ENCODE peak calls at places on chromosomes 13 and 19, in four cellular contexts. W, H, E and J are unnamed samples.

GRCh38 chr13:74920361-74920760 is 561.6 kb downstream of the TBC1D4 start:
- DNase-seq in W (no peak), E (no peak), H (no peak), J (no peak)

GRCh38 chr13:53204598-53204997 is 176.0 kb downstream of the OLFM4 start:
- DNase-seq in H (no peak), E (no peak), W (no peak), J (no peak)

GRCh38 chr13:79541426-79542049 is 60.6 kb downstream of the NDFIP2 start:
- DNase-seq in E (peak; percentile 49), H (no peak), W (peak; percentile 51), J (no peak)

GRCh38 chr13:113121928-113122420 is 625 bp upstream of the F10 start:
- DNase-seq in W (no peak), E (no peak), H (no peak), J (no peak)

GRCh38 chr13:80116107-80116506 is 224.8 kb downstream of the SPRY2 start:
- DNase-seq in W (no peak), H (no peak), E (no peak), J (peak; percentile 41)

GRCh38 chr19:54905411-54905810 is 537 bp upstream of the NCR1 start:
- DNase-seq in W (no peak), H (no peak), E (no peak), J (no peak)

GRCh38 chr19:17830567-17831418 is 9.5 kb upstream of the INSL3 start:
- DNase-seq in E (no peak), W (peak; percentile 86), H (peak; percentile 53), J (peak; percentile 42)

GRCh38 chr19:39372941-39373340 is 18.0 kb downstream of the PAF1 start:
- DNase-seq in E (no peak), W (no peak), H (no peak), J (no peak)

GRCh38 chr19:51681286-51681956 is 11.7 kb upstream of the SPACA6 start:
- DNase-seq in E (no peak), W (peak; percentile 9), H (no peak), J (no peak)

GRCh38 chr13:25174304-25174703 is 2.2 kb upstream of the AMER2 start:
- DNase-seq in W (no peak), H (no peak), E (no peak), J (no peak)

GRCh38 chr19:45781282-45782161 is 768 bp downstream of the DMPK start:
- DNase-seq in H (no peak), E (no peak), W (no peak), J (no peak)

GRCh38 chr19:2820112-2820702 is 539 bp downstream of the ZNF554 start:
- DNase-seq in E (no peak), W (peak; percentile 52), H (no peak), J (no peak)

GRCh38 chr19:41955521-41955920 is 3.6 kb downstream of the RABAC1 start:
- DNase-seq in H (no peak), W (no peak), E (no peak), J (no peak)

GRCh38 chr13:66826398-66826797 is 403.7 kb downstream of the PCDH9 start:
- DNase-seq in H (no peak), W (no peak), E (no peak), J (no peak)

GRCh38 chr13:98299243-98299953 is 122.3 kb upstream of the RNF113B start:
- DNase-seq in W (no peak), E (no peak), H (no peak), J (no peak)

GRCh38 chr19:29294343-29294811 is 81.4 kb upstream of the UQCRFS1 start:
- DNase-seq in W (no peak), H (no peak), E (no peak), J (no peak)

GRCh38 chr13:30477346-30478235 is 11.9 kb upstream of the HMGB1 start:
- DNase-seq in W (no peak), H (no peak), E (no peak), J (no peak)

GRCh38 chr13:28340272-28340793 is 154.6 kb downstream of the FLT1 start:
- DNase-seq in W (no peak), E (no peak), H (no peak), J (no peak)

GRCh38 chr19:50909240-50910070 is 1.7 kb downstream of the KLK4 start:
- DNase-seq in W (peak; percentile 87), E (no peak), H (no peak), J (no peak)

GRCh38 chr13:20721454-20722357 is 18.2 kb downstream of the IL17D start:
- DNase-seq in E (no peak), W (peak; percentile 64), H (peak; percentile 7), J (no peak)

GRCh38 chr13:20340759-20341161 is 108.6 kb upstream of the GJB6 start:
- DNase-seq in H (no peak), E (no peak), W (no peak), J (no peak)